ENCODE peak calls at places on chromosomes 3 and 15, in four cellular contexts. E is GM18507, K is glutamatergic neuron, C is AG04450. S is an unnamed sample.

GRCh38 chr3:108125550-108126071 is 34.8 kb upstream of the CD47 start:
- DNase-seq in C (no peak), E (no peak), K (no peak), S (no peak)

GRCh38 chr3:132222868-132223538 is 94.2 kb upstream of the ACP3 start:
- DNase-seq in E (no peak), K (no peak), C (no peak), S (peak)

GRCh38 chr3:58167431-58168351 is 43.1 kb downstream of the DNASE1L3 start:
- DNase-seq in K (peak), C (peak), E (peak), S (peak)

GRCh38 chr15:77819271-77819806 is 186.6 kb upstream of the LINGO1 start:
- DNase-seq in C (no peak), E (no peak), K (peak), S (peak)

GRCh38 chr3:35263477-35263876 is 375.8 kb upstream of the ARPP21 start:
- DNase-seq in C (no peak), E (no peak), K (no peak), S (no peak)

GRCh38 chr15:66292261-66293084 is 895 bp upstream of the DIS3L start:
- DNase-seq in C (no peak), E (no peak), K (no peak), S (no peak)

GRCh38 chr3:34419801-34420200 is 621.4 kb downstream of the PDCD6IP start:
- DNase-seq in E (no peak), K (no peak), C (no peak), S (no peak)

GRCh38 chr3:50950591-50950990 is 275.9 kb downstream of the DOCK3 start:
- DNase-seq in E (no peak), C (no peak), K (no peak), S (no peak)

GRCh38 chr3:75906555-75907112 is 121.3 kb upstream of the ZNF717 start:
- DNase-seq in K (peak), C (peak), E (no peak), S (peak)

GRCh38 chr15:28043625-28044520 is 55.2 kb downstream of the OCA2 start:
- DNase-seq in E (no peak), C (no peak), K (no peak), S (no peak)

GRCh38 chr3:159775372-159775961 is 213.2 kb upstream of the IL12A start:
- DNase-seq in K (no peak), E (no peak), C (peak), S (no peak)

GRCh38 chr15:50907866-50908208 is 646 bp upstream of the AP4E1 start:
- DNase-seq in C (no peak), K (peak), E (no peak), S (no peak)

GRCh38 chr15:83424101-83424500 is 23.0 kb upstream of the SH3GL3 start:
- DNase-seq in E (no peak), K (no peak), C (no peak), S (no peak)

GRCh38 chr3:4340077-4340410 is 36.9 kb downstream of the SETMAR start:
- DNase-seq in E (no peak), C (no peak), K (no peak), S (no peak)

GRCh38 chr15:72358532-72359180 is 17.2 kb downstream of the HEXA start:
- DNase-seq in C (peak), K (no peak), E (no peak), S (no peak)

GRCh38 chr15:83446904-83447708 is at the start of gene SH3GL3:
- DNase-seq in E (no peak), K (peak), C (no peak), S (peak)

GRCh38 chr3:52388933-52389332 is 56.0 kb downstream of the SEMA3G start:
- DNase-seq in C (no peak), E (no peak), K (no peak), S (no peak)

GRCh38 chr3:8937064-8938020 is 25.9 kb downstream of the RAD18 start:
- DNase-seq in E (no peak), C (peak), K (no peak), S (no peak)

GRCh38 chr3:72288955-72289707 is 504.2 kb upstream of the PROK2 start:
- DNase-seq in E (no peak), C (peak), K (no peak), S (peak)

GRCh38 chr3:166283856-166284255 is 446.6 kb upstream of the BCHE start:
- DNase-seq in C (peak), K (no peak), E (no peak), S (no peak)